ENCODE peak calls at places on chromosomes 12 and 14, in ten cellular contexts. Y, M, T, A, B, R, O, H, L and D are unnamed samples.

GRCh38 chr12:30926243-30927209 is at the start of gene TSPAN11:
- DNase-seq in R (no peak), T (no peak), H (peak), Y (no peak), M (no peak), O (no peak), A (no peak), B (no peak), L (peak), D (no peak)

GRCh38 chr14:99780690-99781089 is 12.5 kb upstream of the EML1 start:
- DNase-seq in T (peak), R (no peak), Y (no peak), A (no peak), B (no peak), M (no peak), O (no peak), H (no peak), L (no peak), D (no peak)

GRCh38 chr12:56128669-56129209 is 672 bp downstream of the ESYT1 start:
- DNase-seq in L (no peak), R (no peak), A (no peak), T (peak), B (no peak), O (peak), Y (no peak), M (peak), H (no peak), D (no peak)

GRCh38 chr14:19941668-19942067 is 11.0 kb downstream of the OR4K1 start:
- DNase-seq in B (no peak), A (no peak), O (no peak), R (no peak), H (no peak), T (no peak), Y (no peak), M (no peak), L (no peak), D (no peak)

GRCh38 chr14:90596733-90597132 is 199.9 kb downstream of the CALM1 start:
- DNase-seq in A (no peak), H (no peak), Y (no peak), O (no peak), T (no peak), B (no peak), M (no peak), L (no peak), R (no peak), D (no peak)

GRCh38 chr14:32607399-32607798 is 278.3 kb downstream of the AKAP6 start:
- DNase-seq in B (no peak), L (no peak), R (no peak), T (no peak), O (no peak), M (no peak), H (no peak), Y (no peak), A (no peak), D (no peak)

GRCh38 chr12:16258963-16259362 is 18.5 kb downstream of the SLC15A5 start:
- DNase-seq in R (no peak), H (no peak), L (no peak), M (no peak), T (no peak), A (no peak), B (no peak), Y (no peak), O (no peak), D (no peak)

GRCh38 chr14:90970167-90970600 is 90.3 kb downstream of the RPS6KA5 start:
- DNase-seq in M (no peak), H (no peak), R (no peak), A (peak), O (no peak), B (no peak), Y (no peak), T (no peak), L (no peak), D (no peak)

GRCh38 chr12:49279706-49280159 is 14.9 kb downstream of the TUBA1C start:
- DNase-seq in B (no peak), A (peak), M (no peak), R (no peak), Y (no peak), T (no peak), L (no peak), H (peak), O (no peak), D (no peak)

GRCh38 chr14:95712398-95712797 is 1.5 kb downstream of the TCL1A start:
- DNase-seq in B (no peak), Y (no peak), T (no peak), H (no peak), L (no peak), A (no peak), M (no peak), R (no peak), O (no peak), D (no peak)

GRCh38 chr12:89707992-89708792 is 446 bp downstream of the ATP2B1 start:
- DNase-seq in M (peak), L (peak), H (peak), O (no peak), T (no peak), R (peak), B (peak), Y (peak), A (peak), D (no peak)

GRCh38 chr12:68223067-68223747 is 2.4 kb downstream of the IL26 start:
- DNase-seq in M (peak), T (peak), B (peak), A (peak), L (peak), Y (peak), R (peak), O (peak), H (peak), D (no peak)

GRCh38 chr12:53105256-53105655 is 2.0 kb downstream of the SOAT2 start:
- DNase-seq in B (no peak), T (peak), R (no peak), H (no peak), M (no peak), Y (no peak), O (no peak), A (no peak), L (no peak), D (no peak)

GRCh38 chr12:114903394-114903748 is 219.4 kb upstream of the TBX3 start:
- DNase-seq in B (no peak), R (no peak), A (no peak), Y (no peak), T (no peak), H (no peak), O (no peak), L (no peak), M (no peak), D (no peak)

GRCh38 chr12:124174406-124174805 is 120.5 kb upstream of the RFLNA start:
- DNase-seq in Y (no peak), T (no peak), H (no peak), R (no peak), A (no peak), B (no peak), L (no peak), O (no peak), M (no peak), D (no peak)

GRCh38 chr12:128798543-128799341 is 25.0 kb downstream of the SLC15A4 start:
- DNase-seq in B (no peak), L (no peak), A (no peak), M (no peak), R (no peak), Y (no peak), H (no peak), O (no peak), T (no peak), D (no peak)

GRCh38 chr12:105433804-105434203 is 103.3 kb downstream of the C12orf75 start:
- DNase-seq in T (no peak), M (no peak), O (no peak), H (no peak), B (no peak), A (no peak), L (no peak), Y (no peak), R (no peak), D (no peak)

GRCh38 chr12:131677699-131678098 is 33.2 kb upstream of the SFSWAP start:
- DNase-seq in M (no peak), H (no peak), O (no peak), Y (no peak), A (no peak), B (no peak), R (no peak), T (no peak), L (no peak), D (no peak)

GRCh38 chr14:26841920-26842741 is 244.3 kb upstream of the NOVA1 start:
- DNase-seq in B (no peak), L (peak), R (no peak), H (no peak), Y (no peak), M (no peak), T (no peak), A (peak), O (no peak), D (no peak)

GRCh38 chr14:104102282-104102914 is 16.9 kb downstream of the ASPG start:
- DNase-seq in O (no peak), L (no peak), R (no peak), M (no peak), A (no peak), B (no peak), H (no peak), Y (no peak), T (no peak), D (no peak)

GRCh38 chr14:74459289-74459946 is 33.4 kb upstream of the SYNDIG1L start:
- DNase-seq in T (peak), Y (no peak), H (peak), B (no peak), A (no peak), O (no peak), M (peak), R (no peak), L (no peak), D (no peak)

GRCh38 chr12:103442822-103443221 is 52.9 kb downstream of the C12orf42 start:
- DNase-seq in O (no peak), R (no peak), Y (no peak), L (peak), M (no peak), B (no peak), H (no peak), A (no peak), T (no peak), D (no peak)

GRCh38 chr14:82422186-82422585 is 888.5 kb upstream of the SEL1L start:
- DNase-seq in A (no peak), R (no peak), M (no peak), T (no peak), Y (no peak), L (peak), B (no peak), O (no peak), H (no peak), D (no peak)

GRCh38 chr12:122834229-122834920 is 882 bp upstream of the HIP1R start:
- DNase-seq in M (no peak), R (no peak), L (peak), O (no peak), A (peak), T (no peak), B (peak), H (peak), Y (no peak), D (no peak)

GRCh38 chr14:73717998-73718741 is 4.0 kb upstream of the PNMA1 start:
- DNase-seq in H (peak), O (no peak), A (no peak), B (no peak), T (no peak), M (no peak), L (no peak), R (no peak), Y (no peak), D (no peak)

GRCh38 chr12:88308825-88309224 is 166.7 kb downstream of the TMTC3 start:
- DNase-seq in H (no peak), Y (no peak), A (no peak), T (no peak), L (no peak), O (no peak), R (no peak), M (no peak), B (no peak), D (no peak)

GRCh38 chr12:57471-57980 is 9.0 kb upstream of the IQSEC3 start:
- DNase-seq in R (no peak), L (no peak), O (no peak), H (no peak), B (no peak), Y (no peak), T (no peak), A (no peak), M (no peak), D (no peak)

GRCh38 chr14:60905930-60906329 is 74.9 kb downstream of the TRMT5 start:
- DNase-seq in M (no peak), A (no peak), Y (no peak), O (no peak), B (no peak), T (no peak), L (no peak), H (no peak), R (no peak), D (no peak)

GRCh38 chr14:95862243-95862642 is 14.4 kb upstream of the TUNAR start:
- DNase-seq in H (peak), L (no peak), O (no peak), A (no peak), B (no peak), M (no peak), Y (no peak), T (no peak), R (no peak), D (no peak)

GRCh38 chr12:67441736-67442346 is 172.7 kb downstream of the CAND1 start:
- DNase-seq in M (peak), L (peak), A (peak), H (peak), B (peak), O (peak), Y (peak), R (peak), T (peak), D (peak)

GRCh38 chr12:79560165-79560889 is 130.4 kb downstream of the PAWR start:
- DNase-seq in O (no peak), T (no peak), H (no peak), Y (no peak), M (no peak), A (no peak), B (no peak), L (no peak), R (no peak), D (no peak)